ENCODE peak calls at places on chromosomes 6 and 20, in four cellular contexts. S, V, J and Q are unnamed samples.

GRCh38 chr20:14992961-14993360 is 655.5 kb upstream of the FLRT3 start:
- DNase-seq in J (no peak), V (no peak), S (no peak), Q (no peak)

GRCh38 chr6:129312865-129313264 is 397.1 kb downstream of the ARHGAP18 start:
- DNase-seq in S (no peak), J (no peak), V (no peak), Q (peak)

GRCh38 chr6:70312165-70312564 is 9.3 kb upstream of the COL9A1 start:
- DNase-seq in S (no peak), J (no peak), V (no peak), Q (peak)

GRCh38 chr6:76852776-76853175 is 610.5 kb downstream of the HTR1B start:
- DNase-seq in V (no peak), J (no peak), S (no peak), Q (no peak)

GRCh38 chr6:27518881-27519795 is 46.2 kb upstream of the ZNF184 start:
- DNase-seq in V (peak), S (peak), J (peak), Q (peak)

GRCh38 chr6:14743465-14744211 is 502.2 kb upstream of the JARID2 start:
- DNase-seq in J (no peak), V (peak), S (peak), Q (peak)

GRCh38 chr20:44796311-44796710 is 14.0 kb downstream of the RIMS4 start:
- DNase-seq in S (no peak), V (no peak), J (no peak), Q (no peak)

GRCh38 chr6:80332013-80332412 is 225.5 kb downstream of the BCKDHB start:
- DNase-seq in S (no peak), V (no peak), J (no peak), Q (no peak)

GRCh38 chr6:85092224-85092623 is 327.8 kb upstream of the TBX18 start:
- DNase-seq in V (no peak), S (no peak), J (no peak), Q (no peak)

GRCh38 chr20:48606117-48606840 is 221.5 kb downstream of the PREX1 start:
- DNase-seq in J (no peak), S (no peak), V (peak), Q (no peak)

GRCh38 chr6:135537782-135538301 is 40.3 kb upstream of the AHI1 start:
- DNase-seq in V (no peak), J (no peak), S (no peak), Q (no peak)

GRCh38 chr20:16441526-16442164 is 131.6 kb downstream of the KIF16B start:
- DNase-seq in J (no peak), V (no peak), S (no peak), Q (no peak)

GRCh38 chr6:52390361-52390727 is 28.4 kb downstream of the PAQR8 start:
- DNase-seq in S (no peak), J (peak), V (no peak), Q (no peak)

GRCh38 chr6:26003102-26003694 is 40.6 kb downstream of the TRIM38 start:
- DNase-seq in V (no peak), J (peak), S (no peak), Q (peak)

GRCh38 chr6:42336431-42336830 is 115.3 kb downstream of the TRERF1 start:
- DNase-seq in S (no peak), V (no peak), J (no peak), Q (no peak)

GRCh38 chr6:43368517-43369160 is 808 bp downstream of the ZNF318 start:
- DNase-seq in V (peak), J (peak), S (peak), Q (peak)

GRCh38 chr6:151452750-151453427 is 963 bp upstream of the RMND1 start:
- DNase-seq in S (peak), J (peak), V (no peak), Q (peak)

GRCh38 chr6:117548797-117549301 is 53.5 kb downstream of the GOPC start:
- DNase-seq in S (no peak), V (no peak), J (no peak), Q (peak)

GRCh38 chr6:26394289-26394688 is 7.8 kb upstream of the BTN3A1 start:
- DNase-seq in S (no peak), J (no peak), V (no peak), Q (peak)

GRCh38 chr6:111173946-111174345 is 86.6 kb downstream of the SLC16A10 start:
- DNase-seq in V (no peak), J (no peak), S (no peak), Q (no peak)

GRCh38 chr20:44973053-44973452 is 6.7 kb downstream of the STK4 start:
- DNase-seq in J (no peak), V (no peak), S (no peak), Q (no peak)

GRCh38 chr6:30836431-30836866 is 47.9 kb upstream of the DDR1 start:
- DNase-seq in V (no peak), J (peak), S (peak), Q (peak)

GRCh38 chr20:25282034-25282781 is 34.3 kb downstream of the PYGB start:
- DNase-seq in J (no peak), S (peak), V (peak), Q (no peak)

GRCh38 chr6:32252326-32253009 is 28.6 kb upstream of the NOTCH4 start:
- DNase-seq in S (no peak), J (no peak), V (no peak), Q (no peak)

GRCh38 chr20:25418779-25419178 is 11.3 kb downstream of the GINS1 start:
- DNase-seq in J (no peak), S (no peak), V (no peak), Q (no peak)

GRCh38 chr6:157585274-157586087 is 204.5 kb downstream of the ZDHHC14 start:
- DNase-seq in J (no peak), S (no peak), V (no peak), Q (no peak)

GRCh38 chr6:3789018-3789895 is 37.7 kb upstream of the PXDC1 start:
- DNase-seq in J (no peak), S (no peak), V (no peak), Q (no peak)

GRCh38 chr6:159102373-159103160 is 57.8 kb upstream of the TAGAP start:
- DNase-seq in J (no peak), S (no peak), V (no peak), Q (no peak)

GRCh38 chr6:63351995-63352586 is 32.3 kb upstream of the LGSN start:
- DNase-seq in J (no peak), V (no peak), S (no peak), Q (peak)

GRCh38 chr6:28789553-28790083 is 134.2 kb downstream of the TRIM27 start:
- DNase-seq in S (no peak), V (no peak), J (no peak), Q (peak)